ENCODE peak calls at places on chromosomes 5 and 9, in seven cellular contexts. E is WTC11; T is Peyer's patch; Z is activated T-cell treated with anti-CD3 and anti-CD28 coated beads, Interleukin-2, amount 50 U/mL, for 72 hours; M is OCI-LY7; J is pancreas; B is AG08396. F is an unnamed sample.
A peak's percentile ranks its signal among the peaks of the same experiment; 100 is the strongest.

GRCh38 chr9:22976454-22976853 is 529.8 kb downstream of the DMRTA1 start:
- DNase-seq in J (no peak), B (peak; percentile 9), E (no peak), M (no peak), Z (no peak), T (no peak), F (no peak)

GRCh38 chr5:150639317-150639738 is 1.1 kb upstream of the SYNPO start:
- DNase-seq in T (no peak), J (no peak), E (no peak), M (no peak), Z (no peak), B (no peak), F (no peak)

GRCh38 chr5:100852988-100853449 is 50.1 kb downstream of the ST8SIA4 start:
- DNase-seq in J (no peak), B (no peak), M (peak; percentile 91), E (no peak), Z (no peak), T (no peak), F (no peak)

GRCh38 chr5:108801776-108802175 is 54.1 kb downstream of the FER start:
- DNase-seq in Z (no peak), E (no peak), J (no peak), M (no peak), B (peak; percentile 36), T (no peak), F (no peak)

GRCh38 chr9:35945341-35946018 is 12.5 kb downstream of the OR2S2 start:
- DNase-seq in M (peak; percentile 63), E (peak; percentile 85), Z (peak; percentile 72), T (peak; percentile 87), J (peak; percentile 87), B (peak; percentile 76), F (peak; percentile 93)

GRCh38 chr9:98185611-98186171 is 6.7 kb downstream of the CORO2A start:
- DNase-seq in M (no peak), J (no peak), B (no peak), T (no peak), E (no peak), Z (no peak), F (peak; percentile 82)

GRCh38 chr5:160092519-160092918 is 26.7 kb downstream of the PWWP2A start:
- DNase-seq in E (no peak), B (no peak), M (no peak), J (no peak), Z (no peak), T (no peak), F (no peak)

GRCh38 chr5:172648008-172648359 is 6.9 kb downstream of the NEURL1B start:
- DNase-seq in Z (no peak), M (no peak), T (no peak), E (no peak), J (no peak), B (no peak), F (no peak)

GRCh38 chr5:111697881-111698757 is 58.9 kb downstream of the NREP start:
- DNase-seq in Z (no peak), E (peak; percentile 48), T (no peak), J (no peak), B (peak; percentile 21), M (peak; percentile 26), F (peak; percentile 40)

GRCh38 chr5:88262116-88262515 is 6.5 kb downstream of the TMEM161B start:
- DNase-seq in Z (no peak), J (no peak), M (no peak), E (no peak), T (no peak), B (peak; percentile 3), F (no peak)

GRCh38 chr9:109640232-109641078 is 139.5 kb upstream of the PALM2AKAP2 start:
- DNase-seq in J (peak; percentile 73), M (no peak), B (peak; percentile 58), Z (no peak), T (no peak), E (peak; percentile 68), F (peak; percentile 41)

GRCh38 chr5:177454397-177455035 is 7.9 kb downstream of the PRR7 start:
- DNase-seq in M (peak; percentile 91), T (peak; percentile 98), B (peak; percentile 98), E (peak; percentile 92), Z (peak; percentile 98), J (peak; percentile 100), F (peak; percentile 97)

GRCh38 chr9:135906291-135907005 is 898 bp downstream of the CAMSAP1 start:
- DNase-seq in Z (peak; percentile 56), M (peak; percentile 19), J (peak; percentile 73), E (no peak), B (no peak), T (no peak), F (no peak)

GRCh38 chr5:143509758-143510221 is 106.3 kb upstream of the NR3C1 start:
- DNase-seq in B (no peak), J (no peak), Z (no peak), E (no peak), T (no peak), M (no peak), F (no peak)

GRCh38 chr9:123353984-123354591 is 1.9 kb upstream of the CRB2 start:
- DNase-seq in Z (peak; percentile 68), J (peak; percentile 86), T (peak; percentile 75), B (peak; percentile 89), E (peak; percentile 94), M (peak; percentile 75), F (peak; percentile 85)

GRCh38 chr9:107750741-107751521 is 261.4 kb upstream of the KLF4 start:
- DNase-seq in T (no peak), E (no peak), B (peak; percentile 85), J (peak; percentile 71), Z (no peak), M (no peak), F (no peak)

GRCh38 chr5:107072440-107072839 is 598.3 kb downstream of the EFNA5 start:
- DNase-seq in T (no peak), E (no peak), M (no peak), J (no peak), Z (no peak), B (no peak), F (no peak)

GRCh38 chr9:93522736-93523135 is 53.6 kb upstream of the PHF2 start:
- DNase-seq in B (no peak), E (no peak), J (no peak), M (no peak), T (no peak), Z (no peak), F (no peak)

F was measured in BE2C.